ENCODE peak calls at places on chromosomes 16 and 17, in seven cellular contexts. O is NCI-H187; V is kidney glomerular epithelial cell; J is adrenal gland; P is CD8-positive, alpha-beta memory T cell; S is T1000; Q is amniotic stem cell. H is an unnamed sample.

GRCh38 chr17:15485045-15485444 is 17.6 kb upstream of the CDRT4 start:
- DNase-seq in O (no peak), P (no peak), Q (no peak), J (no peak), V (no peak), S (no peak), H (no peak)

GRCh38 chr17:51260237-51260959 is at the start of gene UTP18:
- DNase-seq in V (peak), Q (peak), J (peak), O (peak), S (peak), P (peak), H (peak)

GRCh38 chr17:68351395-68351794 is 60.1 kb downstream of the ARSG start:
- DNase-seq in J (no peak), O (no peak), S (no peak), P (no peak), Q (no peak), V (no peak), H (peak)

GRCh38 chr17:67850991-67851631 is 25.8 kb downstream of the BPTF start:
- DNase-seq in S (no peak), P (no peak), O (no peak), V (no peak), J (no peak), Q (no peak), H (no peak)

GRCh38 chr17:73770115-73770848 is 126.0 kb upstream of the SDK2 start:
- DNase-seq in J (peak), S (no peak), V (peak), Q (no peak), P (no peak), O (no peak), H (peak)

GRCh38 chr17:76585649-76586593 is at the start of gene ST6GALNAC2:
- DNase-seq in S (peak), O (peak), P (peak), Q (no peak), J (peak), V (no peak), H (no peak)

GRCh38 chr17:3983945-3984484 is 19.8 kb upstream of the ATP2A3 start:
- DNase-seq in J (no peak), S (no peak), O (no peak), V (no peak), P (no peak), Q (no peak), H (peak)

GRCh38 chr16:89456412-89456811 is 33.9 kb downstream of the ANKRD11 start:
- DNase-seq in P (no peak), S (no peak), Q (no peak), J (no peak), V (no peak), O (no peak), H (no peak)

GRCh38 chr17:80284631-80285030 is 24.0 kb downstream of the RNF213 start:
- DNase-seq in J (no peak), V (no peak), P (no peak), Q (no peak), O (no peak), S (no peak), H (peak)

GRCh38 chr16:69123894-69124293 is 8.5 kb downstream of the CHTF8 start:
- DNase-seq in P (peak), S (no peak), J (peak), Q (peak), V (peak), O (no peak), H (peak)

GRCh38 chr17:32827227-32827626 is 49.7 kb downstream of the MYO1D start:
- DNase-seq in V (no peak), O (no peak), Q (no peak), S (no peak), J (no peak), P (no peak), H (no peak)

GRCh38 chr16:1567988-1568387 is 34.5 kb downstream of the TMEM204 start:
- DNase-seq in J (no peak), P (no peak), O (no peak), S (no peak), V (no peak), Q (no peak), H (no peak)

GRCh38 chr16:27179500-27180072 is 23.7 kb upstream of the KDM8 start:
- DNase-seq in S (no peak), Q (no peak), J (peak), P (peak), O (no peak), V (peak), H (peak)

GRCh38 chr17:22277595-22277994 is 585.3 kb downstream of the KCNJ18 start:
- DNase-seq in V (no peak), P (no peak), S (no peak), Q (no peak), J (no peak), O (no peak), H (no peak)

GRCh38 chr16:85863384-85863774 is 35.6 kb upstream of the IRF8 start:
- DNase-seq in Q (no peak), O (no peak), P (no peak), S (no peak), V (no peak), J (no peak), H (no peak)

GRCh38 chr17:28968269-28968913 is 17.1 kb upstream of the PHF12 start:
- DNase-seq in S (no peak), V (peak), P (no peak), Q (no peak), J (no peak), O (no peak), H (peak)

GRCh38 chr16:51540259-51540658 is 389.2 kb upstream of the SALL1 start:
- DNase-seq in P (no peak), Q (no peak), V (peak), J (no peak), O (no peak), S (no peak), H (peak)

GRCh38 chr17:20930065-20930760 is 112.6 kb downstream of the USP22 start:
- DNase-seq in J (no peak), Q (no peak), P (no peak), S (no peak), O (no peak), V (no peak), H (no peak)

GRCh38 chr17:1880851-1881630 is 51.2 kb downstream of the RPA1 start:
- DNase-seq in Q (no peak), S (no peak), O (no peak), J (no peak), V (no peak), P (no peak), H (no peak)

H was measured in A673.